ENCODE peak calls at places on chromosomes 3 and 15, in six cellular contexts. One of them, this sample, is unnamed. For H3K4me1, the result is how much of the 10 kb centered on the place peaks cover.

GRCh38 chr15:88255496-88256171 is 905 bp downstream of the NTRK3 start:
- DNase-seq in spleen: no peak
- DNase-seq in A549: peak
- DNase-seq in testis: peak
- DNase-seq in neuronal stem cell: peak
- DNase-seq in psoas muscle: no peak
- DNase-seq in this sample: peak

GRCh38 chr15:66294932-66295235 is 1.5 kb downstream of the DIS3L start:
- DNase-seq in A549: peak
- DNase-seq in spleen: no peak
- DNase-seq in neuronal stem cell: no peak
- DNase-seq in psoas muscle: no peak
- DNase-seq in testis: no peak
- DNase-seq in this sample: no peak

GRCh38 chr3:50388720-50389352 is 29.5 kb upstream of the TMEM115 start:
- DNase-seq in A549: no peak
- DNase-seq in psoas muscle: no peak
- DNase-seq in testis: no peak
- DNase-seq in spleen: no peak
- DNase-seq in neuronal stem cell: no peak
- DNase-seq in this sample: no peak

GRCh38 chr3:168812234-168812633 is 716.5 kb upstream of the GOLIM4 start:
- DNase-seq in spleen: no peak
- DNase-seq in neuronal stem cell: peak
- DNase-seq in A549: no peak
- DNase-seq in testis: no peak
- DNase-seq in psoas muscle: no peak
- DNase-seq in this sample: no peak

GRCh38 chr15:61621146-61621545 is 392.0 kb upstream of the RORA start:
- DNase-seq in psoas muscle: peak
- DNase-seq in A549: no peak
- DNase-seq in spleen: no peak
- DNase-seq in neuronal stem cell: peak
- DNase-seq in testis: peak
- DNase-seq in this sample: peak

GRCh38 chr15:26891448-26891881 is 24.6 kb downstream of the GABRA5 start:
- DNase-seq in testis: peak
- DNase-seq in psoas muscle: no peak
- DNase-seq in spleen: no peak
- DNase-seq in A549: peak
- DNase-seq in neuronal stem cell: peak
- DNase-seq in this sample: peak

GRCh38 chr3:15974647-15975046 is 176.9 kb upstream of the ANKRD28 start:
- DNase-seq in A549: no peak
- DNase-seq in testis: no peak
- DNase-seq in neuronal stem cell: no peak
- DNase-seq in psoas muscle: no peak
- DNase-seq in spleen: no peak
- DNase-seq in this sample: no peak

GRCh38 chr3:44104668-44105321 is 136.9 kb upstream of the TOPAZ1 start:
- DNase-seq in A549: peak
- DNase-seq in psoas muscle: no peak
- DNase-seq in testis: no peak
- DNase-seq in neuronal stem cell: no peak
- DNase-seq in spleen: no peak
- DNase-seq in this sample: peak

GRCh38 chr3:32869513-32870047 is 51.8 kb downstream of the TRIM71 start:
- DNase-seq in spleen: no peak
- DNase-seq in neuronal stem cell: peak
- DNase-seq in testis: no peak
- DNase-seq in psoas muscle: no peak
- DNase-seq in A549: no peak
- DNase-seq in this sample: no peak

GRCh38 chr3:39809181-39809994 is at the start of gene MYRIP:
- DNase-seq in neuronal stem cell: peak
- DNase-seq in testis: peak
- DNase-seq in A549: peak
- DNase-seq in psoas muscle: peak
- DNase-seq in spleen: peak
- DNase-seq in this sample: peak

GRCh38 chr3:12833226-12834161 is 7.9 kb downstream of the RPL32 start:
- DNase-seq in spleen: peak
- DNase-seq in psoas muscle: no peak
- DNase-seq in A549: no peak
- DNase-seq in neuronal stem cell: no peak
- DNase-seq in testis: no peak
- DNase-seq in this sample: no peak

GRCh38 chr3:173778246-173778645 is 380.7 kb downstream of the NLGN1 start:
- DNase-seq in neuronal stem cell: no peak
- DNase-seq in testis: no peak
- DNase-seq in psoas muscle: no peak
- DNase-seq in A549: no peak
- DNase-seq in spleen: no peak
- DNase-seq in this sample: no peak

GRCh38 chr15:38084289-38084688 is 149.8 kb downstream of the TMCO5A start:
- DNase-seq in psoas muscle: no peak
- DNase-seq in testis: no peak
- DNase-seq in spleen: no peak
- DNase-seq in A549: no peak
- DNase-seq in neuronal stem cell: no peak
- DNase-seq in this sample: no peak

GRCh38 chr15:70853855-70854668 is at the start of gene LARP6:
- DNase-seq in neuronal stem cell: peak
- DNase-seq in psoas muscle: peak
- DNase-seq in A549: peak
- DNase-seq in spleen: no peak
- DNase-seq in testis: peak
- DNase-seq in this sample: peak

GRCh38 chr15:70470556-70471191 is 292.7 kb downstream of the UACA start:
- DNase-seq in A549: no peak
- DNase-seq in neuronal stem cell: no peak
- DNase-seq in psoas muscle: no peak
- DNase-seq in spleen: no peak
- DNase-seq in testis: no peak
- DNase-seq in this sample: no peak

GRCh38 chr15:92158426-92158825 is 235.3 kb upstream of the ST8SIA2 start:
- DNase-seq in testis: no peak
- DNase-seq in spleen: no peak
- DNase-seq in psoas muscle: no peak
- DNase-seq in neuronal stem cell: no peak
- DNase-seq in A549: peak
- DNase-seq in this sample: no peak

GRCh38 chr3:138360272-138361192 is 12.2 kb downstream of the MRAS start:
- DNase-seq in neuronal stem cell: no peak
- DNase-seq in spleen: no peak
- DNase-seq in A549: no peak
- DNase-seq in psoas muscle: peak
- DNase-seq in testis: no peak
- DNase-seq in this sample: no peak

GRCh38 chr3:157122116-157122515 is 37.8 kb downstream of the CCNL1 start:
- DNase-seq in neuronal stem cell: no peak
- DNase-seq in A549: peak
- DNase-seq in psoas muscle: no peak
- DNase-seq in testis: no peak
- DNase-seq in spleen: no peak
- DNase-seq in this sample: no peak

DNA sequence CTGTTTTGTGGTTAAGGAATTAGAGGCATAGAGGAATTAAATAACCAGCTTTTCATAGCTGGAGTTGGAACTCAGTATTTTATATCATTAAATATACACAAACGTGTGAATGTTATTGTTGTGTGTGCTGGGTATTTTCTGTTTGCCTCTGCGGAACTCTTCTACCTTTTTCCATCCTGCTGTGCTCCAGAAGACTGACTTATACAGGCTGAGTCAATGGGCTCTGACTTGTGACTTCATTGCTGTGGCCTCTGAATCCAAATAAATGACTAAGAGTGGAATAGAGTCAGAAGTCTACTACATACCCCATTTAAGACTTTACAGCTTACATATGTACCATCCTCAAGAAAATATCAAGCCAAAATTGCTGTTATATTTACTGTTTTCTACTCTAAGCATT is 17.6 kb downstream of the ARIH1 start:
- DNase-seq in A549: peak
- DNase-seq in testis: no peak
- DNase-seq in psoas muscle: no peak
- DNase-seq in spleen: no peak
- DNase-seq in neuronal stem cell: no peak
- DNase-seq in this sample: no peak
- H3K4me3 ChIP-seq in A549: no peak
- H3K4me3 ChIP-seq in testis: no peak
- H3K4me3 ChIP-seq in psoas muscle: no peak
- H3K4me3 ChIP-seq in spleen: no peak
- H3K4me3 ChIP-seq in neuronal stem cell: no peak
- H3K4me3 ChIP-seq in this sample: no peak

DNA sequence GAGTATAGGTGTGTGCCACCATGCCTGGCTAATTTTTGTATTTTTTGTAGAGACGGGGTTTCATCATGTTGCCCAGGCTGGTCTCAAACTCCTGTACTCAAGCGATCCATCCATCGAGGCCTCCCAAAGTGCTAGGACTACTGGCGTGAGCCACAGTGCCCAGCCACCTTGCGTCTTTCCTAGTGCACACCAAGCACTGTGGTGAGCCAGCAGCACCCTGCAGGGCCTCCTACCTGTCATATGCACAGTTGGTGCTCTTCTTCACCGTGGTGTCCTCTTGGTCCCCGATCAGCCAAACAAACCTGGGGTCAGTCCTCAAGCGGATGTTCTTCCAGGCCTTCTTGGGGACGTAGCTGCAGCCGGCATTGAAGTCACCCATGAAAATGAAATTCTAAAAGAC is 13.2 kb downstream of the DNASE1L3 start:
- DNase-seq in neuronal stem cell: no peak
- DNase-seq in psoas muscle: no peak
- DNase-seq in testis: no peak
- DNase-seq in A549: no peak
- DNase-seq in spleen: no peak
- DNase-seq in this sample: no peak
- H3K4me1 ChIP-seq in neuronal stem cell: under half
- H3K4me1 ChIP-seq in psoas muscle: under half
- H3K4me1 ChIP-seq in testis: under half
- H3K4me1 ChIP-seq in A549: under half
- H3K4me1 ChIP-seq in spleen: half or more
- H3K4me1 ChIP-seq in this sample: under half

DNA sequence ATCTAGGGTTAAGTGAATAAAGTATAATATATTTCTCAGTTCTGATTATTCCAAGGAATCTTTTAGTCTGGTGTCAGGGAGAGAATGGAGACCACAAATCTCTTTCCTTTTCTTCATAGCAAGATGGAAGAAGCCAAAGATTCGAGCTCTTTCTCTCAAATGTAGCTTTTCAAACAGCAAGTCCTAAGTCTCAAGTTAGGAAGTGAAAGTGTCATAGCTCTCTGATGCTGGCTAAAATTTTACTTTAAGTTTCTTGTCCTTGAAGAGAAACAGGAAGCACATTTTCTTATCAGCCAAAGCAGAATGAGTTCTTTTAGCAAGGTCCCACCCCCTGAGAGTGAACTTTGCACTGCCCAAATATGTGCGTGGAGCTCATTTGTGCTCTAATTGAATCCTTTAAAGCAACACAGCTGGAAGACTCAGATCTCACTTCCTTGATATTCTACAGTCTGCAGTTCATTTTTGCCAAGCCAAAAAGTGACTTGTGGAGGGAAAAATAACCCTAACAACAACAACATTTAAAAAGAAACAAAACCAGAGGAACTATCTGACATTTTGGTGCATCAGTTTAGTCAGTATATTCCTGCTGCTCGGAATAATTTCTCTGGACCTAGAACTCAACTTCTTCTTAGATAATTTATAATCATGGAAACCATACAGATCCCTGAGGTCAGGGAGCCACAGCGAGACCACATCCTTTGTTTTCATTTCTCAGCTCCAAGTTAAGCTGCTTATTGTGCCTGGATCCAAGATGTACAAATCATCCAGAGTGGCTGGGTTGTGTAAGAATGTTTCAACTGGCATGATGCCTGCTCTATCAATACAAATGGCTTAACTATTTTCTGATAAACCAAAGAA is 238.7 kb upstream of the P2RY1 start:
- DNase-seq in testis: peak
- DNase-seq in A549: no peak
- DNase-seq in neuronal stem cell: no peak
- DNase-seq in spleen: no peak
- DNase-seq in psoas muscle: peak
- DNase-seq in this sample: no peak
- H3K4me3 ChIP-seq in testis: no peak
- H3K4me3 ChIP-seq in A549: no peak
- H3K4me3 ChIP-seq in neuronal stem cell: no peak
- H3K4me3 ChIP-seq in spleen: no peak
- H3K4me3 ChIP-seq in psoas muscle: no peak
- H3K4me3 ChIP-seq in this sample: no peak

DNA sequence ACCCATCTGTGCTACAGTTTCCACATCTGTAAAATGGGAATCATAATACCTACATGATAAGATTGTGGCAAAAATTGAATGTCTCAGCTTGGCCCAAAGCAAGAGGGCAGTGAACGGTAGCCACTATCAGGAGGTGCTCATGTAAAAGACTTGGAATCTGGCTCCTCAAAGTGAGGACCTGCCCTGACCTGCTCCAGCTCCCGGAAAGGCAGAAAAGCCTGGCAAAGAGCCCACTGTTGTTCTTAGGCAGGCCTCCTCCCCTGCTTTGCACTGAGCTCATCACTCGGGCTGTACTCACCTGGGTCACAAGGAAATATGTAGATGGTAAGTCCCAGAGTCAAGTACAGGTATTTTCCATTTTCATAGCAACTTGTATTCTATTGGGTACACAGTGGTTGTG is 250.7 kb upstream of the TBL1XR1 start:
- DNase-seq in testis: no peak
- DNase-seq in neuronal stem cell: no peak
- DNase-seq in psoas muscle: no peak
- DNase-seq in spleen: no peak
- DNase-seq in A549: no peak
- DNase-seq in this sample: peak
- H3K4me1 ChIP-seq in testis: under half
- H3K4me1 ChIP-seq in neuronal stem cell: under half
- H3K4me1 ChIP-seq in psoas muscle: under half
- H3K4me1 ChIP-seq in spleen: half or more
- H3K4me1 ChIP-seq in A549: under half
- H3K4me1 ChIP-seq in this sample: under half

GRCh38 chr3:86814918-86815655 is 175.9 kb downstream of the VGLL3 start:
- DNase-seq in spleen: no peak
- DNase-seq in testis: no peak
- DNase-seq in A549: no peak
- DNase-seq in neuronal stem cell: no peak
- DNase-seq in psoas muscle: no peak
- DNase-seq in this sample: no peak

GRCh38 chr3:86815880-86816279 is 175.1 kb downstream of the VGLL3 start:
- DNase-seq in psoas muscle: no peak
- DNase-seq in neuronal stem cell: no peak
- DNase-seq in testis: no peak
- DNase-seq in A549: no peak
- DNase-seq in spleen: no peak
- DNase-seq in this sample: no peak

GRCh38 chr3:86814321-86814720 is 176.6 kb downstream of the VGLL3 start:
- DNase-seq in neuronal stem cell: no peak
- DNase-seq in testis: no peak
- DNase-seq in spleen: no peak
- DNase-seq in psoas muscle: no peak
- DNase-seq in A549: no peak
- DNase-seq in this sample: no peak
- H3K4me3 ChIP-seq in neuronal stem cell: no peak
- H3K4me3 ChIP-seq in testis: no peak
- H3K4me3 ChIP-seq in spleen: no peak
- H3K4me3 ChIP-seq in psoas muscle: no peak
- H3K4me3 ChIP-seq in A549: no peak
- H3K4me3 ChIP-seq in this sample: no peak